ENCODE peak calls at places on chromosomes 4 and X, in seven cellular contexts. B is mesendoderm, X is trophoblast cell, Z is mesenchymal stem cell, L is H9, G is H1, O is IMR-90. J is an unnamed sample.

GRCh38 chr4:19924761-19925160 is 326.9 kb upstream of the SLIT2 start:
- DNase-seq in X (no peak), O (peak), L (no peak), G (no peak), Z (no peak), B (no peak), J (no peak)

GRCh38 chr4:169437299-169438047 is 166.7 kb upstream of the SH3RF1 start:
- DNase-seq in L (no peak), B (peak), X (no peak), G (no peak), O (no peak), Z (no peak), J (no peak)

GRCh38 chrX:37320541-37321203 is 28.5 kb upstream of the PRRG1 start:
- DNase-seq in O (no peak), G (no peak), X (no peak), B (no peak), L (no peak), Z (no peak), J (no peak)

GRCh38 chr4:113026556-113026955 is 22.9 kb upstream of the ANK2 start:
- DNase-seq in O (no peak), Z (peak), G (no peak), L (no peak), B (no peak), X (no peak), J (no peak)

GRCh38 chr4:166012129-166013078 is 139.4 kb downstream of the TLL1 start:
- DNase-seq in X (no peak), O (no peak), Z (no peak), L (no peak), B (no peak), G (no peak), J (no peak)

GRCh38 chr4:108360857-108361820 is 192.4 kb upstream of the LEF1 start:
- DNase-seq in G (no peak), L (peak), Z (peak), O (peak), B (peak), X (peak), J (no peak)

GRCh38 chrX:114268643-114269042 is 315.2 kb upstream of the HTR2C start:
- DNase-seq in Z (no peak), O (no peak), G (no peak), B (no peak), L (no peak), X (no peak), J (no peak)

GRCh38 chr4:164949448-164950118 is 27.9 kb downstream of the TRIM61 start:
- DNase-seq in X (no peak), B (peak), G (peak), L (peak), O (no peak), Z (no peak), J (no peak)

GRCh38 chrX:104330966-104331365 is 76.2 kb upstream of the ESX1 start:
- DNase-seq in X (peak), L (no peak), Z (peak), G (no peak), B (no peak), O (peak), J (no peak)

GRCh38 chr4:147829401-147830101 is 97.7 kb downstream of the ARHGAP10 start:
- DNase-seq in X (no peak), B (no peak), Z (peak), O (peak), G (no peak), L (no peak), J (no peak)

GRCh38 chr4:105715692-105716278 is 7.2 kb downstream of the GSTCD start:
- DNase-seq in X (no peak), B (no peak), Z (peak), G (no peak), O (peak), L (no peak), J (no peak)

GRCh38 chr4:75708218-75708691 is 16.1 kb upstream of the USO1 start:
- DNase-seq in B (peak), L (no peak), O (no peak), Z (no peak), G (peak), X (no peak), J (no peak)

GRCh38 chr4:168832746-168833575 is 177.1 kb downstream of the CBR4 start:
- DNase-seq in G (peak), X (no peak), O (no peak), L (peak), Z (peak), B (peak), J (no peak)

GRCh38 chr4:25908491-25908901 is 5.5 kb upstream of the SMIM20 start:
- DNase-seq in O (peak), B (peak), X (no peak), Z (peak), L (no peak), G (no peak), J (no peak)

GRCh38 chrX:110699109-110699508 is 96.5 kb downstream of the CHRDL1 start:
- DNase-seq in Z (peak), O (no peak), B (no peak), G (no peak), L (no peak), X (no peak), J (no peak)

GRCh38 chrX:68985135-68985725 is 156.4 kb downstream of the EFNB1 start:
- DNase-seq in X (no peak), G (no peak), L (peak), O (no peak), Z (no peak), B (peak), J (no peak)
- H2BK5ac ChIP-seq in X (no peak), G (no peak), L (no peak), O (no peak), Z (no peak), B (no peak), J (no peak)

GRCh38 chr4:137345597-137345996 is 186.7 kb downstream of the PCDH18 start:
- DNase-seq in X (no peak), O (no peak), L (no peak), B (no peak), Z (no peak), G (no peak), J (no peak)

DNA sequence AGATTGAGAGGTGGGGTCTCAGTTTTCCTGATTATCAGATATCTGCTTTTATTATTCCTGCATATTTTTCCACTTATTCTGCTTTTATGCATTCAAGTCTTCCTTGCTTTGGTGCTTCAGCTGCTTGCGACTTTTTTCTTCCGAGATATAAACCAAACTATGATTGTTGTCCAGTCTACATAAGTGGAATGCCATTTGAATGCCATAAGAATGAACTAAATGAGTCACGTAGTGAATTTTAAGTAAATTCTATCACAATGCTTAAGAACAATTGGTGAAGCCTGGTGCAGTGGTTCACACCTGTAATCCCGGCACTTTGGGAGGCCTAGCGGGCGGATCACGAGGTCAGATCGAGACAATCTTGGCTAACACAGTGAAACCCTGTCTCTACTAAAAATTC is 189.1 kb downstream of the PCDH18 start:
- DNase-seq in B (peak), L (no peak), X (peak), G (no peak), O (peak), Z (no peak), J (no peak)
- H2AK5ac ChIP-seq in B (no peak), L (no peak), X (no peak), G (no peak), O (no peak), Z (no peak), J (no peak)

GRCh38 chrX:132187451-132187850 is 31.8 kb downstream of the RAP2C start:
- DNase-seq in G (no peak), B (no peak), X (no peak), L (no peak), O (no peak), Z (no peak), J (no peak)
- H2BK5ac ChIP-seq in G (no peak), B (no peak), X (no peak), L (no peak), O (no peak), Z (no peak), J (no peak)

DNA sequence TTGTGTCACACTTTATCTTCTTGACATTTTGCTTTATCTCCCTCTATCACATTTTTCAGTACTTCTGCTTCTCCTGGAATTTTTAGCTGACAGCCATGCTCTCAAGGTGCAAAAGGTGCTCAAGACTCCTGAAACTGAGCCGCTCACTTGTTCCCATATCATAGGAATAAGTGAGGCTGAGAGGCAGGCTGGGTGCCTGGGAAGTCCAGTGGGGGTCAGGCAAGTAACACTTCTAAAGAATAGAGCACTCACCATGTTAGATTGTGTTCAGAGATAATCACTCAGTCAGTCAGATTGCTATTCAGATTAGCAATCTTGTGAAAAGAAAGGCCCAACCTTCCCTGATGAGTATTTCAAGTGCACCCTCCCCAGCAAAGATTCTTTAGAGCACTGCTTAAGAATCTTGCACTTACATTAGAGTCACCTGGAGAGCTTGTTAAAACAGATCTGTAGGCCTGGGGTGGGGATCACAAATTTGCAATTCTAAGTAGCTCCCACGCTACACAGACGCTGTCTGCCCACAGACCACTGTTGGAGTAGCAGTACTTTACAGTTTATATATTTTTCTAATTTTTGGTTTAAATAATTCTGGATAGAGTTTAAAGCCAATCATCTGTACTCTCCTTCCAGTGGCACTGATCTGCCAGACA is 23.1 kb upstream of the LRAT start:
- DNase-seq in B (peak), Z (no peak), G (no peak), L (peak), O (no peak), X (peak), J (no peak)
- H2AK5ac ChIP-seq in B (no peak), Z (no peak), G (no peak), L (no peak), O (no peak), X (no peak), J (no peak)

DNA sequence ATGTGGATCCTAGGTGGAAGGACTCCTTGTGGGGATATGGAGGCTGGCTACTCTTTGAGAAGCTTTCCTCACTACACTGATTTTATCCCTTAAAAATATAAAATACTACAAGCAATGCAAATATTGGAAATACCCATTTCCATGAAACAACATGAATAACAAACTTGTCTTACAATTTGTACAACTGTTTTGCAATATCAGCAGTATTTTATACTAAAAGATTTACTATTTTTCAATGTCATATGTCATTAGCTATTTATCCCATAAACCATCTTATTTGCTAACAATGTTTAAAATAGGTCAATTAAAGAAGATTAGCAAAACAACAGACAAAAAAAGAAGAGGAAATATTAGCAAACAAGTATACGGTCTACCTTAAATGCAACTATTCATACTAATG is 1674.1 kb downstream of the PCDH7 start:
- DNase-seq in L (no peak), B (no peak), G (no peak), O (no peak), X (no peak), Z (no peak), J (no peak)
- H2BK5ac ChIP-seq in L (no peak), B (no peak), G (no peak), O (no peak), X (no peak), Z (no peak), J (no peak)

GRCh38 chr4:121154103-121154515 is 10.0 kb downstream of the TNIP3 start:
- DNase-seq in O (no peak), B (no peak), X (no peak), L (no peak), Z (no peak), G (no peak), J (no peak)

GRCh38 chr4:121155893-121156292 is 8.2 kb downstream of the TNIP3 start:
- DNase-seq in B (peak), O (peak), X (peak), Z (peak), L (no peak), G (no peak), J (no peak)

DNA sequence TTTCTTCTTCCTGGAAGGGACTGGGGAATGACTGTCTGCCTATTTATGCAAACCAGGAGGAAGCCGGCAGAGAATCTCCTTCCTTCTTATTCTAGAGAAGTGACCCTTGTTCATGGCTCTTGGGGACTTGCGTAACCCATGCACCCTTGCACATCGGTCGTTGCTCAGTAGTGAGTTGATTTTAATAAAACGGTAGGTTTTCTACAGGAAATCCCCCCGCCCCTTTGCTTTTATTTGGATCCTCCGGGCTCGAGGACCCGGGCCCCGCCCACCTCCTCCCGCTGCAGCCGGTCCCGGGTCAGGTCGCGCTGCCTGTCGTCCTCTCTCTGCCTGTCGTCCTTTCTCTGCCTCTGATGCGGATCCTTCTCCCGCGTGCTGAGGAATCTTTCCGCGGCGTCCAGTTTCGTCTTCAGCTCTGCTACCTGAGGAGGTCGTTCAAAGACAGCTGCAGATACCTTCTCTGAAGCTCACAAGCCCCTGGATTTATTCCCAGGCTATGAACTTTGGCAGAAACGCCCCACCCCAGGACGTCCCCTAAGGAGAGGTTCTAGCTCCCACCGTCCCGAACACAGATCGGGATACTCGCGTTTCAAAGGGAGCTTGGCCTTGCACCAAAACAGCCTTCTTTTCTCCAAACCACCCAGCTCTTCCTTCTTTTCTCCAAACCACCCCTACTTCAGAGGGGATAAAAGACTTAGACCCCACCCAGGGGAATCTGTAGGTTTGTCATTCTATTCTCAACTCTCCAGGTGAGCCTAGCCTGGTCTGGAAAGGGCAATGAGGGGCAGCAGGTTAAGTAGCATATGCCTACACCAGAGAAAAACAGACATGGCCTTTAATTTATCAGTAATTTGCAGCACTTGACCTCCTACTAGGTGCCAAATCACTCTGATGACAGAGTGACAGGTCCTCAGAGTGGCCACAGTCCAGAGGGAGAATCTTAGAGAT is 7.0 kb downstream of the TNIP3 start:
- DNase-seq in X (peak), B (peak), G (peak), L (peak), Z (peak), O (peak), J (peak)
- H2AK5ac ChIP-seq in X (no peak), B (no peak), G (no peak), L (no peak), Z (no peak), O (no peak), J (no peak)

DNA sequence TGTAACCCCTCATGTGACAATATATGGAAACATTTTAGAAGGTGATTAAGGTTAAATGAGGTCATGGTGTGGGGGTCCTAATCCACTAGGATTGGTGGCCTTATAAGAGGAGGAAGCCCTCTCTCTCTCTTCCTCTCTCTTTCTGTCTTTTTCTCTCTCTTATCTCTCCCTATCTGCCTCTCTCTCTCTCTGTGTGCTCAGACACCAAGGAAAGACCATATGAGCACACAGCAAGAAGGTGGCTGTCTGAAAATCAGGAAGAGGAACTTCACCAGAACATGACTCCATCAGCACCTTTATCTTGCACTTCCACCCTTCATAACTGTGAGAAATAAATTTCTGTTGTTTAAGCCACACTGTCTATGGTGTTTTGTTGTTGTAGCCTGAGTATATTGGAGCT is 1472.2 kb downstream of the PCDH7 start:
- DNase-seq in G (no peak), L (no peak), B (no peak), O (no peak), X (no peak), Z (no peak), J (no peak)
- H2BK5ac ChIP-seq in G (no peak), L (no peak), B (no peak), O (no peak), X (no peak), Z (no peak), J (no peak)

DNA sequence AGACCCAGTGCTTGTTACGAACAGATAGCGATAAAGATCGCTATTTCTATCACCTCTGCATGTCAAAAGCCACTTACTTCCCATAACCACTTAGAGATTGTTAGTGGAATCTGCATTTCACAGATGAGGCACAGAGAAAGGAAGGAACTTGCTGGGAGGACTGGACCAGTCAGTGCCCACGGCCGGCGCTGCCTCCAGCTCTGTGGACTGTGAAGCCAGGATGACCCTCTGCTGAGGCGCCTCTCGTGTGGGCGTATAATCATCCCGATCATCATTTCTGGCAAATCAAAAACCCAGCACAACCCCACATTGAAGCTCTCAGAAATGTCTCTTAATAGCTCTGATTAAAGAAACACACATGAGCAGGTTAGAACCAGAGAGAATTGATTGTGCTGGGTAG is 61.5 kb upstream of the ADRA2C start:
- DNase-seq in G (no peak), O (no peak), L (no peak), X (no peak), Z (no peak), B (no peak), J (no peak)
- H2AK5ac ChIP-seq in G (no peak), O (no peak), L (no peak), X (no peak), Z (no peak), B (no peak), J (no peak)

GRCh38 chrX:73863852-73864251 is 300.9 kb downstream of the CHIC1 start:
- DNase-seq in X (no peak), O (no peak), L (no peak), G (no peak), B (no peak), Z (no peak), J (no peak)

GRCh38 chrX:73863268-73863667 is 300.3 kb downstream of the CHIC1 start:
- DNase-seq in L (no peak), X (no peak), O (no peak), B (no peak), G (no peak), Z (no peak), J (no peak)

GRCh38 chrX:73868916-73869315 is 305.9 kb downstream of the CHIC1 start:
- DNase-seq in O (no peak), Z (no peak), G (no peak), X (no peak), L (no peak), B (no peak), J (no peak)

DNA sequence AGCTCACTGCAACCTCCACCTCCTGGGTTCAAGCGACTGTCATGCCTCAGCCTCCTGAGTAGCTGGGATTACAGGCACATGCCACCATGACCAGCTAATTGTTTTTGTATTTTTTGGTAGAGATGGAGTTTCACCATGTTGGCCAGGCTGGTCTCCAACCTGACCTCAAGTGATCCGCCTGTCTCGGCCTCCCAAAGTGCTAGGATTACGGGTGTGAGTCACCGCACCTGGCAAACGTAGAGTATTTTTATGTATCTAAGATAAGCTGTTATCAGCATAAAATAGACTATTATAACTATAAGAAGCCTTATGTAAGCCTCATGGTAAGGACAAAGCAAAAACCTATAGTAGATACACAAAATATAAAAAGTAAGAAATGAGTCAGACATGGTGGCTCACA is 304.1 kb downstream of the CHIC1 start:
- DNase-seq in O (no peak), G (no peak), B (no peak), Z (no peak), L (no peak), X (no peak), J (no peak)
- H2BK5ac ChIP-seq in O (no peak), G (no peak), B (no peak), Z (no peak), L (no peak), X (no peak), J (no peak)

J was measured in neuronal stem cell.